ENCODE peak calls at places on chromosome 1, in ten cellular contexts. G, I, J, U, N, W, C, E, A and Z are unnamed samples.

GRCh38 chr1:183989078-183989577 is 48.4 kb downstream of the COLGALT2 start:
- DNase-seq in A (no peak), G (no peak), U (no peak), J (no peak), N (peak), W (no peak), I (peak), C (no peak), E (no peak), Z (no peak)

GRCh38 chr1:110945626-110946025 is 18.1 kb downstream of the LRIF1 start:
- DNase-seq in J (no peak), N (no peak), I (no peak), W (no peak), A (no peak), E (no peak), U (no peak), C (no peak), G (no peak), Z (no peak)

GRCh38 chr1:68011786-68012375 is 38.5 kb downstream of the DIRAS3 start:
- DNase-seq in U (no peak), A (no peak), C (no peak), W (no peak), N (no peak), E (no peak), J (no peak), G (no peak), I (no peak), Z (no peak)

GRCh38 chr1:158188618-158189017 is 7.9 kb downstream of the CD1D start:
- DNase-seq in I (no peak), N (no peak), C (no peak), W (no peak), U (no peak), J (no peak), A (no peak), G (no peak), E (no peak), Z (no peak)

GRCh38 chr1:2256430-2257244 is 28.5 kb downstream of the SKI start:
- DNase-seq in W (no peak), N (no peak), I (no peak), C (no peak), U (no peak), A (no peak), E (no peak), J (no peak), G (no peak), Z (no peak)

GRCh38 chr1:98386675-98387440 is 274.7 kb upstream of the SNX7 start:
- DNase-seq in I (no peak), U (no peak), W (no peak), E (no peak), N (no peak), C (no peak), G (no peak), J (no peak), A (no peak), Z (no peak)

GRCh38 chr1:151613275-151613867 is 1.5 kb downstream of the SNX27 start:
- DNase-seq in A (no peak), C (no peak), E (no peak), W (no peak), G (no peak), U (no peak), N (no peak), J (no peak), I (no peak), Z (no peak)

GRCh38 chr1:3455630-3456448 is 1.4 kb downstream of the ARHGEF16 start:
- DNase-seq in A (no peak), W (no peak), U (no peak), I (no peak), J (no peak), G (no peak), E (no peak), C (no peak), N (no peak), Z (no peak)

GRCh38 chr1:231040019-231040799 is at the start of gene FAM89A:
- DNase-seq in C (no peak), G (peak), A (peak), E (peak), I (peak), J (peak), W (peak), U (peak), N (no peak), Z (peak)

GRCh38 chr1:200873116-200873670 is 412 bp downstream of the GPR25 start:
- DNase-seq in N (no peak), A (no peak), J (no peak), G (no peak), W (no peak), U (no peak), C (peak), I (no peak), E (no peak), Z (no peak)

GRCh38 chr1:179973198-179974114 is 18.8 kb downstream of the CEP350 start:
- DNase-seq in U (no peak), J (no peak), C (no peak), G (no peak), W (no peak), I (no peak), A (no peak), N (no peak), E (no peak), Z (no peak)

GRCh38 chr1:112973788-112974187 is 17.8 kb upstream of the SLC16A1 start:
- DNase-seq in A (no peak), U (no peak), N (no peak), E (no peak), W (no peak), I (no peak), C (no peak), G (no peak), J (no peak), Z (no peak)

GRCh38 chr1:151976868-151977267 is 16.8 kb downstream of the S100A10 start:
- DNase-seq in N (no peak), E (no peak), I (peak), C (no peak), G (no peak), W (no peak), J (no peak), A (no peak), U (no peak), Z (no peak)

GRCh38 chr1:113758631-113759340 is 500 bp downstream of the PHTF1 start:
- DNase-seq in W (peak), A (peak), G (no peak), N (no peak), I (peak), U (peak), C (peak), E (peak), J (peak), Z (peak)

GRCh38 chr1:12067900-12068821 is 5.1 kb downstream of the TNFRSF8 start:
- DNase-seq in I (no peak), N (peak), A (no peak), E (no peak), C (no peak), J (no peak), G (no peak), U (no peak), W (no peak), Z (no peak)

GRCh38 chr1:155513300-155513926 is 49.2 kb downstream of the ASH1L start:
- DNase-seq in W (no peak), G (no peak), J (no peak), U (no peak), N (peak), C (no peak), E (no peak), I (no peak), A (no peak), Z (no peak)

GRCh38 chr1:101247404-101248287 is 10.8 kb downstream of the S1PR1 start:
- DNase-seq in U (no peak), N (no peak), A (no peak), C (no peak), J (no peak), E (no peak), W (no peak), I (no peak), G (no peak), Z (no peak)

GRCh38 chr1:225875044-225875822 is 6.9 kb downstream of the TMEM63A start:
- DNase-seq in U (no peak), N (no peak), J (no peak), E (no peak), A (no peak), G (no peak), C (peak), W (no peak), I (no peak), Z (no peak)

GRCh38 chr1:97489834-97490233 is 431.0 kb downstream of the DPYD start:
- DNase-seq in U (no peak), I (peak), G (no peak), W (no peak), N (no peak), E (no peak), A (no peak), C (no peak), J (no peak), Z (no peak)

GRCh38 chr1:91699339-91699970 is 186.5 kb downstream of the TGFBR3 start:
- DNase-seq in I (no peak), C (no peak), U (no peak), N (peak), A (no peak), E (no peak), G (no peak), W (no peak), J (no peak), Z (no peak)

GRCh38 chr1:244280859-244281258 is 170.8 kb downstream of the ADSS2 start:
- DNase-seq in N (no peak), I (no peak), A (no peak), E (no peak), U (no peak), C (no peak), W (no peak), J (no peak), G (no peak), Z (no peak)